ENCODE peak calls at places on chromosomes 11 and 22, in four cellular contexts. C, W, I and X are unnamed samples.
A peak's percentile ranks its signal among the peaks of the same experiment; 100 is the strongest.

GRCh38 chr22:48037618-48038017 is 1275.2 kb downstream of the TBC1D22A start:
- DNase-seq in I (no peak), W (no peak), C (no peak), X (no peak)

GRCh38 chr11:117438371-117439000 is 110.8 kb downstream of the CEP164 start:
- DNase-seq in C (no peak), W (no peak), I (no peak), X (no peak)

GRCh38 chr11:64461081-64461480 is 102.1 kb downstream of the RPS6KA4 start:
- DNase-seq in W (no peak), C (no peak), I (no peak), X (no peak)

GRCh38 chr11:16909375-16910035 is 104.7 kb downstream of the PLEKHA7 start:
- DNase-seq in W (no peak), I (no peak), C (no peak), X (no peak)

GRCh38 chr11:36400768-36401455 is 104.8 kb downstream of the PRR5L start:
- DNase-seq in W (no peak), C (no peak), I (no peak), X (no peak)

GRCh38 chr11:30457045-30457444 is 129.1 kb downstream of the MPPED2 start:
- DNase-seq in C (no peak), I (no peak), W (no peak), X (no peak)

GRCh38 chr11:57421805-57422204 is 5.1 kb downstream of the SLC43A3 start:
- DNase-seq in W (no peak), I (no peak), C (no peak), X (no peak)

GRCh38 chr11:1176224-1177019 is 18.7 kb downstream of the MUC5AC start:
- DNase-seq in W (no peak), C (peak; percentile 28), I (no peak), X (no peak)